ENCODE peak calls at places on chromosomes 7 and 10, in nine cellular contexts. Q is HCT116; K is neural progenitor cell; G is NT2/D1; A is suprapubic skin; T is CD8-positive, alpha-beta T cell; H is psoas muscle; M is neuronal stem cell; D is right lobe of liver. J is an unnamed sample.

GRCh38 chr7:93914581-93915066 is 6.9 kb upstream of the GNG11 start:
- DNase-seq in Q (peak; percentile 43), K (no peak), G (no peak), A (no peak), T (no peak), H (no peak), M (no peak), D (no peak), J (no peak)

GRCh38 chr7:124893140-124893810 is 36.4 kb downstream of the POT1 start:
- DNase-seq in Q (no peak), K (no peak), G (no peak), A (no peak), T (no peak), H (no peak), M (no peak), D (no peak), J (no peak)

GRCh38 chr7:34747842-34748241 is 89.8 kb downstream of the NPSR1 start:
- DNase-seq in Q (no peak), K (no peak), G (no peak), A (no peak), T (no peak), H (no peak), M (no peak), D (no peak), J (no peak)

GRCh38 chr10:97923057-97923456 is 73.4 kb downstream of the GOLGA7B start:
- DNase-seq in Q (no peak), K (no peak), G (no peak), A (no peak), T (no peak), H (no peak), M (no peak), D (no peak), J (no peak)

GRCh38 chr7:134448359-134449229 is 10.3 kb downstream of the AKR1B1 start:
- DNase-seq in Q (peak; percentile 21), K (no peak), G (no peak), A (no peak), T (no peak), H (no peak), M (no peak), D (no peak), J (no peak)

GRCh38 chr10:49186613-49187012 is 1.6 kb downstream of the TMEM273 start:
- DNase-seq in Q (no peak), K (no peak), G (no peak), A (no peak), T (no peak), H (no peak), M (no peak), D (no peak), J (no peak)

GRCh38 chr10:84196083-84196482 is 1.7 kb downstream of the CDHR1 start:
- DNase-seq in Q (no peak), K (no peak), G (no peak), A (no peak), T (no peak), H (no peak), M (no peak), D (no peak), J (peak; percentile 3)

GRCh38 chr10:91779011-91779605 is 19.1 kb upstream of the TNKS2 start:
- DNase-seq in Q (no peak), K (no peak), G (no peak), A (no peak), T (no peak), H (no peak), M (no peak), D (no peak), J (no peak)

GRCh38 chr7:6917258-6917657 is 91.2 kb upstream of the CCZ1B start:
- DNase-seq in Q (no peak), K (no peak), G (no peak), A (no peak), T (no peak), H (no peak), M (no peak), D (no peak), J (no peak)

GRCh38 chr7:151060416-151061234 is 1.2 kb downstream of the SLC4A2 start:
- DNase-seq in Q (no peak), K (peak; percentile 88), G (no peak), A (no peak), T (no peak), H (no peak), M (peak; percentile 63), D (no peak), J (peak; percentile 42)

GRCh38 chr10:103717341-103718246 is 137.8 kb downstream of the SH3PXD2A start:
- DNase-seq in Q (no peak), K (no peak), G (no peak), A (no peak), T (no peak), H (no peak), M (no peak), D (no peak), J (no peak)

GRCh38 chr7:43362652-43363428 is 220.1 kb upstream of the STK17A start:
- DNase-seq in Q (no peak), K (no peak), G (no peak), A (no peak), T (no peak), H (peak; percentile 20), M (no peak), D (no peak), J (no peak)

GRCh38 chr10:73648975-73649829 is 6.6 kb downstream of the SYNPO2L start:
- DNase-seq in Q (no peak), K (no peak), G (no peak), A (no peak), T (no peak), H (no peak), M (no peak), D (no peak), J (peak; percentile 41)

GRCh38 chr10:67262675-67263074 is 336.8 kb downstream of the LRRTM3 start:
- DNase-seq in Q (no peak), K (no peak), G (no peak), A (no peak), T (no peak), H (no peak), M (no peak), D (no peak), J (no peak)

GRCh38 chr7:27140108-27140842 is 3.2 kb downstream of the HOXA5 start:
- DNase-seq in Q (no peak), K (no peak), G (no peak), A (no peak), T (no peak), H (no peak), M (no peak), D (no peak), J (no peak)

GRCh38 chr7:27143022-27143949 is at the start of gene HOXA5:
- DNase-seq in Q (no peak), K (peak; percentile 90), G (peak; percentile 86), A (peak; percentile 80), T (no peak), H (peak; percentile 84), M (peak; percentile 67), D (peak; percentile 67), J (peak; percentile 90)

GRCh38 chr7:27142562-27143021 is 889 bp downstream of the HOXA5 start:
- DNase-seq in Q (no peak), K (no peak), G (no peak), A (peak; percentile 74), T (no peak), H (no peak), M (no peak), D (no peak), J (no peak)

GRCh38 chr7:27141138-27141537 is 2.3 kb downstream of the HOXA5 start:
- DNase-seq in Q (no peak), K (no peak), G (no peak), A (no peak), T (no peak), H (no peak), M (no peak), D (no peak), J (no peak)

GRCh38 chr7:27141591-27142561 is 1.6 kb downstream of the HOXA5 start:
- DNase-seq in Q (no peak), K (peak; percentile 73), G (peak; percentile 48), A (peak; percentile 74), T (no peak), H (no peak), M (no peak), D (no peak), J (peak; percentile 63)
- H3K9me3 ChIP-seq in Q (no peaks in the 10 kb centered on the region), K (no peaks in the 10 kb centered on the region), G (no peaks in the 10 kb centered on the region), A (no peaks in the 10 kb centered on the region), T (no peaks in the 10 kb centered on the region), H (no peaks in the 10 kb centered on the region), M (peaks cover 11% of the 10 kb centered on the region), D (no peaks in the 10 kb centered on the region), J (no peaks in the 10 kb centered on the region)

DNA sequence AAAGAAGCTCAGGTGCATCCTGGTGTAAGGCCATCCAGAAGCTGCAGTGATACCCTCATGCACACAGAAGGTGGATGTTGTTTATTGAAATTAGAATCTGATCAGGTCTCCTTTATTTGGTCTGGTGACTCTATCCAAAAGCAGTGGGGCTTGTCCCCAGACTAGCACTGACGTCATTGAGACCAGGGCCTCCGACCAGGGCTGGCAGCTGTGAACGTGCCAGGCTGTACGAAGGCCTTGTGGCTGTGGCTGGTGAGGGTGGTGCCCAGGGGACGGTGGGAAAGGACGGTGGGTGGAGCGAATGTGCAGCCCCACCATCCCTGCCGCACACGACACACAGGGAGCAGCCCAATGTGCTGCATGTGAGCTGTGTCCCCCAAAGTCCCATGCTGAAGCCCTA is 160.0 kb downstream of the ADARB2 start:
- DNase-seq in Q (no peak), K (no peak), G (no peak), A (peak; percentile 47), T (no peak), H (no peak), M (no peak), D (no peak), J (no peak)
- H3K9me3 ChIP-seq in Q (no peaks in the 10 kb centered on the region), K (no peaks in the 10 kb centered on the region), G (no peaks in the 10 kb centered on the region), A (no peaks in the 10 kb centered on the region), T (no peaks in the 10 kb centered on the region), H (no peaks in the 10 kb centered on the region), M (no peaks in the 10 kb centered on the region), D (no peaks in the 10 kb centered on the region), J (no peaks in the 10 kb centered on the region)

GRCh38 chr10:17650416-17650815 is 6.5 kb downstream of the STAM start:
- DNase-seq in Q (no peak), K (no peak), G (no peak), A (no peak), T (no peak), H (no peak), M (no peak), D (no peak), J (no peak)

GRCh38 chr10:17647316-17647715 is 3.4 kb downstream of the STAM start:
- DNase-seq in Q (no peak), K (no peak), G (no peak), A (no peak), T (no peak), H (no peak), M (no peak), D (no peak), J (no peak)

GRCh38 chr10:17649052-17649451 is 5.1 kb downstream of the STAM start:
- DNase-seq in Q (no peak), K (no peak), G (no peak), A (no peak), T (no peak), H (no peak), M (no peak), D (no peak), J (no peak)

GRCh38 chr10:17651891-17652290 is 7.9 kb downstream of the STAM start:
- DNase-seq in Q (no peak), K (no peak), G (no peak), A (no peak), T (no peak), H (no peak), M (no peak), D (no peak), J (no peak)

GRCh38 chr10:17649836-17650235 is 5.9 kb downstream of the STAM start:
- DNase-seq in Q (no peak), K (no peak), G (no peak), A (no peak), T (no peak), H (no peak), M (no peak), D (no peak), J (no peak)
- H3K9me3 ChIP-seq in Q (no peaks in the 10 kb centered on the region), K (peaks cover 6% of the 10 kb centered on the region), G (peaks cover 34% of the 10 kb centered on the region), A (no peaks in the 10 kb centered on the region), T (peaks cover 7% of the 10 kb centered on the region), H (no peaks in the 10 kb centered on the region), M (peaks cover 2% of the 10 kb centered on the region), D (no peaks in the 10 kb centered on the region), J (peaks cover 7% of the 10 kb centered on the region)

GRCh38 chr7:272631-273030 is 17.3 kb upstream of the FOXL3 start:
- DNase-seq in Q (no peak), K (no peak), G (no peak), A (no peak), T (no peak), H (peak; percentile 4), M (no peak), D (peak; percentile 21), J (no peak)
- H3K9me3 ChIP-seq in Q (peaks cover 12% of the 10 kb centered on the region), K (no peaks in the 10 kb centered on the region), G (peaks cover 77% of the 10 kb centered on the region), A (no peaks in the 10 kb centered on the region), T (no peaks in the 10 kb centered on the region), H (no peaks in the 10 kb centered on the region), M (peaks cover 27% of the 10 kb centered on the region), D (no peaks in the 10 kb centered on the region), J (peaks cover 19% of the 10 kb centered on the region)